ENCODE peak calls at places on chromosomes 1 and 21, in six cellular contexts. I is mesothelial cell of epicardium; Q is GM12891; D is stimulated activated CD8-positive, alpha-beta memory T cell treated with anti-CD3 and anti-CD28 coated beads, Interleukin-15, amount 100 ng/mL, for 1 hour; Z is NCI-H1092; P is Peyer's patch. H is an unnamed sample.

GRCh38 chr1:25848531-25848930 is 10.7 kb downstream of the AUNIP start:
- DNase-seq in I (no peak), Q (no peak), D (no peak), Z (no peak), P (no peak), H (no peak)

GRCh38 chr21:34743285-34743684 is 74.5 kb downstream of the CLIC6 start:
- DNase-seq in I (no peak), Q (no peak), D (no peak), Z (no peak), P (no peak), H (no peak)

GRCh38 chr1:98386675-98387440 is 274.7 kb upstream of the SNX7 start:
- DNase-seq in I (no peak), Q (no peak), D (no peak), Z (no peak), P (no peak), H (peak)

GRCh38 chr1:94011129-94011528 is 101.9 kb upstream of the GCLM start:
- DNase-seq in I (no peak), Q (no peak), D (no peak), Z (no peak), P (no peak), H (no peak)

GRCh38 chr21:45011911-45012660 is 62.3 kb upstream of the ADARB1 start:
- DNase-seq in I (peak), Q (no peak), D (no peak), Z (no peak), P (no peak), H (no peak)

GRCh38 chr21:21764281-21764680 is 766.1 kb downstream of the NCAM2 start:
- DNase-seq in I (no peak), Q (no peak), D (no peak), Z (no peak), P (no peak), H (no peak)

GRCh38 chr1:30106125-30106524 is 617.3 kb downstream of the MATN1 start:
- DNase-seq in I (no peak), Q (no peak), D (no peak), Z (peak), P (no peak), H (no peak)

GRCh38 chr1:161260939-161261858 is 2.7 kb downstream of the PCP4L1 start:
- DNase-seq in I (no peak), Q (peak), D (no peak), Z (no peak), P (no peak), H (no peak)

GRCh38 chr1:35192056-35192852 is 691 bp downstream of the SFPQ start:
- DNase-seq in I (peak), Q (peak), D (peak), Z (peak), P (peak), H (peak)

GRCh38 chr1:197041486-197042353 is 25.3 kb downstream of the F13B start:
- DNase-seq in I (no peak), Q (no peak), D (no peak), Z (no peak), P (no peak), H (no peak)

GRCh38 chr1:9671377-9672140 is 20.0 kb downstream of the PIK3CD start:
- DNase-seq in I (no peak), Q (no peak), D (no peak), Z (no peak), P (no peak), H (no peak)

H was measured in NCI-H2081.